ENCODE peak calls at places on chromosomes 6 and 20, in nine cellular contexts. O is endodermal cell, E is kidney, S is cardiac muscle cell, A is sigmoid colon, Y is AG04450, C is A549, R is heart left ventricle, H is K562. W is an unnamed sample.

GRCh38 chr6:139888691-139889122 is 514.3 kb upstream of the CITED2 start:
- DNase-seq in O (peak), E (no peak), S (peak), A (no peak), Y (no peak), C (no peak), R (no peak), H (no peak), W (no peak)

GRCh38 chr6:163281661-163282060 is 132.9 kb upstream of the QKI start:
- DNase-seq in O (no peak), E (no peak), S (no peak), A (no peak), Y (no peak), C (no peak), R (no peak), H (no peak), W (no peak)

GRCh38 chr20:45833030-45833882 is at the start of gene SNX21:
- DNase-seq in O (peak), E (peak), S (peak), A (peak), Y (peak), C (peak), R (peak), H (peak), W (peak)

GRCh38 chr6:18147160-18147559 is 7.7 kb downstream of the TPMT start:
- DNase-seq in O (no peak), E (no peak), S (no peak), A (no peak), Y (no peak), C (no peak), R (no peak), H (no peak), W (no peak)

GRCh38 chr6:69973763-69974162 is 107.4 kb downstream of the COL19A1 start:
- DNase-seq in O (no peak), E (no peak), S (peak), A (no peak), Y (no peak), C (no peak), R (no peak), H (no peak), W (no peak)

GRCh38 chr6:154993026-154993425 is 2.1 kb upstream of the TIAM2 start:
- DNase-seq in O (no peak), E (no peak), S (no peak), A (no peak), Y (no peak), C (no peak), R (no peak), H (no peak), W (no peak)

GRCh38 chr6:138833819-138834539 is 38.1 kb downstream of the ECT2L start:
- DNase-seq in O (no peak), E (no peak), S (peak), A (no peak), Y (no peak), C (no peak), R (peak), H (no peak), W (no peak)

GRCh38 chr6:82551831-82552230 is 188.2 kb downstream of the TPBG start:
- DNase-seq in O (no peak), E (no peak), S (no peak), A (no peak), Y (no peak), C (no peak), R (no peak), H (no peak), W (no peak)

GRCh38 chr6:36118550-36119107 is 11.7 kb upstream of the MAPK13 start:
- DNase-seq in O (no peak), E (no peak), S (no peak), A (peak), Y (no peak), C (no peak), R (no peak), H (peak), W (peak)

GRCh38 chr6:51430610-51431009 is 611.9 kb downstream of the TFAP2B start:
- DNase-seq in O (no peak), E (no peak), S (no peak), A (no peak), Y (no peak), C (no peak), R (no peak), H (no peak), W (no peak)

GRCh38 chr6:37774028-37774680 is 45.4 kb upstream of the ZFAND3 start:
- DNase-seq in O (no peak), E (no peak), S (no peak), A (no peak), Y (no peak), C (no peak), R (no peak), H (no peak), W (no peak)

GRCh38 chr20:11777861-11778570 is 139.7 kb upstream of the BTBD3 start:
- DNase-seq in O (no peak), E (no peak), S (no peak), A (no peak), Y (no peak), C (no peak), R (no peak), H (no peak), W (no peak)

GRCh38 chr6:117506180-117506835 is 23.8 kb downstream of the DCBLD1 start:
- DNase-seq in O (no peak), E (no peak), S (no peak), A (no peak), Y (no peak), C (no peak), R (no peak), H (no peak), W (no peak)

GRCh38 chr6:157332813-157333212 is 9.5 kb upstream of the TMEM242 start:
- DNase-seq in O (no peak), E (no peak), S (no peak), A (no peak), Y (no peak), C (no peak), R (no peak), H (no peak), W (no peak)

GRCh38 chr6:98239057-98239456 is 595.3 kb upstream of the POU3F2 start:
- DNase-seq in O (no peak), E (no peak), S (no peak), A (no peak), Y (no peak), C (no peak), R (no peak), H (no peak), W (no peak)

GRCh38 chr6:20718705-20719653 is 184.7 kb downstream of the CDKAL1 start:
- DNase-seq in O (no peak), E (no peak), S (no peak), A (no peak), Y (no peak), C (no peak), R (no peak), H (no peak), W (no peak)

GRCh38 chr6:136284909-136285308 is 4.7 kb downstream of the BCLAF1 start:
- DNase-seq in O (no peak), E (no peak), S (no peak), A (no peak), Y (peak), C (no peak), R (no peak), H (no peak), W (peak)

GRCh38 chr6:46220351-46221220 is 49.8 kb upstream of the ENPP5 start:
- DNase-seq in O (no peak), E (no peak), S (no peak), A (no peak), Y (no peak), C (no peak), R (no peak), H (no peak), W (no peak)

GRCh38 chr6:71139249-71139648 is 149.4 kb upstream of the OGFRL1 start:
- DNase-seq in O (no peak), E (no peak), S (no peak), A (no peak), Y (no peak), C (no peak), R (no peak), H (no peak), W (no peak)

GRCh38 chr6:16403831-16404230 is 165.4 kb downstream of the GMPR start:
- DNase-seq in O (no peak), E (no peak), S (no peak), A (no peak), Y (no peak), C (no peak), R (no peak), H (no peak), W (no peak)

GRCh38 chr20:62814709-62815065 is 2.2 kb upstream of the COL9A3 start:
- DNase-seq in O (no peak), E (no peak), S (no peak), A (no peak), Y (no peak), C (no peak), R (no peak), H (no peak), W (no peak)

GRCh38 chr6:17741507-17741906 is 34.8 kb upstream of the NUP153 start:
- DNase-seq in O (no peak), E (no peak), S (no peak), A (no peak), Y (no peak), C (no peak), R (no peak), H (no peak), W (no peak)

GRCh38 chr6:135181333-135182119 is 418 bp downstream of the MYB start:
- DNase-seq in O (no peak), E (no peak), S (no peak), A (no peak), Y (no peak), C (no peak), R (no peak), H (no peak), W (peak)

GRCh38 chr6:257774-258173 is 34.5 kb upstream of the DUSP22 start:
- DNase-seq in O (no peak), E (no peak), S (no peak), A (no peak), Y (no peak), C (no peak), R (no peak), H (no peak), W (no peak)
- H3K27ac ChIP-seq in O (no peak), E (no peak), S (no peak), A (no peak), Y (no peak), C (no peak), R (no peak), H (no peak), W (no peak)

GRCh38 chr6:6808915-6809314 is 220.4 kb downstream of the LY86 start:
- DNase-seq in O (no peak), E (no peak), S (no peak), A (no peak), Y (no peak), C (no peak), R (no peak), H (no peak), W (no peak)
- H3K27ac ChIP-seq in O (no peak), E (no peak), S (no peak), A (no peak), Y (no peak), C (no peak), R (no peak), H (no peak), W (no peak)

GRCh38 chr20:50169329-50169823 is 15.9 kb upstream of the PEDS1 start:
- DNase-seq in O (peak), E (peak), S (peak), A (peak), Y (peak), C (peak), R (peak), H (peak), W (peak)

GRCh38 chr20:50165687-50166554 is 12.4 kb upstream of the PEDS1 start:
- DNase-seq in O (peak), E (peak), S (peak), A (peak), Y (peak), C (peak), R (peak), H (peak), W (peak)

GRCh38 chr20:50163570-50164317 is 10.2 kb upstream of the PEDS1 start:
- DNase-seq in O (no peak), E (no peak), S (no peak), A (peak), Y (no peak), C (no peak), R (no peak), H (peak), W (no peak)
- H3K27ac ChIP-seq in O (no peak), E (no peak), S (peak), A (peak), Y (peak), C (peak), R (peak), H (peak), W (no peak)

GRCh38 chr6:10834823-10835222 is 3.5 kb downstream of the MAK start:
- DNase-seq in O (no peak), E (no peak), S (no peak), A (no peak), Y (no peak), C (no peak), R (no peak), H (no peak), W (no peak)

GRCh38 chr6:10837997-10838793 is at the start of gene MAK:
- DNase-seq in O (peak), E (peak), S (peak), A (peak), Y (peak), C (peak), R (peak), H (peak), W (peak)

GRCh38 chr6:10837009-10837691 is 1.2 kb downstream of the MAK start:
- DNase-seq in O (peak), E (peak), S (peak), A (no peak), Y (no peak), C (peak), R (peak), H (peak), W (no peak)

GRCh38 chr6:10838794-10839333 is 525 bp upstream of the MAK start:
- DNase-seq in O (no peak), E (no peak), S (no peak), A (no peak), Y (no peak), C (no peak), R (no peak), H (no peak), W (peak)

DNA sequence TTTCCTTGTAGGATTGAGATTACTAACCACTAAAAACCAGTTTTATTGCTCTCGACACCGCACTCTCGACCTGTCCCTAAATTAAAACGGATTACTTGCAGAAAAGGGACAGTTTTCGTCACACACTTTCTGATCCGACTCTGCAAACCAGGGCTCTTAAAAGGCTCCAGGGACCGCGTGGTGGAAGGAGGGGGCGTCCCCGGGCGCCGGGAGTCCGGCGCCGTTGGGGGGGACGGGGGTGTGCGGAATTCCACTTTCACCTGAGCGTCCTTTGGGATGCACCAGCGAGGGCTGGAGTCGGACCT is 695 bp downstream of the MAK start:
- DNase-seq in O (no peak), E (no peak), S (peak), A (no peak), Y (no peak), C (no peak), R (peak), H (peak), W (peak)
- H3K27ac ChIP-seq in O (peak), E (no peak), S (no peak), A (peak), Y (no peak), C (peak), R (peak), H (peak), W (no peak)

GRCh38 chr6:144314562-144314961 is 29.4 kb downstream of the UTRN start:
- DNase-seq in O (no peak), E (no peak), S (no peak), A (no peak), Y (no peak), C (no peak), R (no peak), H (no peak), W (no peak)
- H3K27ac ChIP-seq in O (no peak), E (peak), S (no peak), A (peak), Y (peak), C (no peak), R (peak), H (no peak), W (no peak)

DNA sequence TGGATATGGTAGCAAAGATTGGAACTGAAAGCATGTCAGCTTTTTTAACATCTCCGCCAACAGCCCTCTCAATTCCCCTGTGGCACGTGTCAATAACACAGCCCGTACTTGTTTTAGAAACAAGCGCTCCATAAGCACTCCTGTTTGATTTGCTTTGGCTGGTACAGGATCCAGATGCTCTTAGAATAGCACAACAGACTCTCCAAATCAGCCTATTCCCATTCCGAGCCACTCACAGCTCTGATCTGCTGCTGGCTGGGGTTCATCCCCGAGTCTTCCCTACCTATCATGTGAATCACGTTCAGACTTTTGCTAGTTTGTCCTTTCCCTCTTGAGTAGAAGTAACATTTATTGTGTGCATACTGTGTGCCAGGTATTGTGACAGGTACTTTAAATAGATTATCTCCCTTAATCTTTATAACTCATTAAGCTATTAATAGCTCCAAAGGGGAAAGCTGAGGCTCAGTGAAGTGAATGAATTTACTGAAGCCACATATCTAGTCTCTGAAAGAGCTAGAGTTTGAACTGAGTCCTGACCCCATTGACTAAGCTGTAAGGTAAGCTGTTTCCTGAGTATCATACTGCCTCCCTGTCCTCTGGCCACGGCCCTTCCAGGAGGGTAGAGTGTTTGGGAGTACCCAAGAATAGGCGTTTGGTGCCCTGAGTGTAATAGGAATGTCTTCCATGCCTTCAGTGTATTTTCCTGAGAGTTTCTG is 46.7 kb downstream of the RALY start:
- DNase-seq in O (no peak), E (no peak), S (peak), A (no peak), Y (no peak), C (no peak), R (peak), H (no peak), W (no peak)
- H3K27ac ChIP-seq in O (no peak), E (no peak), S (peak), A (no peak), Y (no peak), C (no peak), R (peak), H (no peak), W (no peak)

DNA sequence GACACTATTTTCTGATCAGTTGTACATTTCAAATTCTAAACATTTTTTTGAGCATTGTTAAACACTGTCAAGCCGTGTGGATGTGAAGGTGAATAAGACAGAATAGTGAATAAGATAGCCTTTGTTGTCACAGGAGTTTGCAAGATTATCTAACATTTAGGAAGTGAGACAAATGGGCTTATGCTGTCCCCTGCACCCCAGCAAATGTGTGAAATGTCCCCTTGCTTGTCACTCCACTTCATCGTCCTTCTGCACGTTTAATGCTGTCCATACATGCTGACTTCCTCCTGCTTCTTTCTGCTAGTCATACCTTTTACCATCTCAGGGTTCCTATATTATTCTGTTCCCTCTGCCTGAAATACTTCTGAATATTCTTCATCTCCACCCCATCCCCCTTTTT is 62.6 kb downstream of the CBFA2T2 start:
- DNase-seq in O (no peak), E (no peak), S (no peak), A (no peak), Y (no peak), C (no peak), R (no peak), H (no peak), W (no peak)
- H3K27ac ChIP-seq in O (no peak), E (no peak), S (peak), A (peak), Y (no peak), C (no peak), R (no peak), H (no peak), W (no peak)

W was measured in CD4-positive, CD25-positive, alpha-beta regulatory T cell.